ENCODE peak calls at places on chromosomes 3 and 15, in five cellular contexts. One of them, this sample, is unnamed. For H3K27me3, the result is how much of the 10 kb centered on the place peaks cover.

GRCh38 chr3:111338059-111338698 is 203.8 kb upstream of the CD96 start:
- DNase-seq in astrocyte: peak
- DNase-seq in SK-N-SH: peak
- DNase-seq in IMR-90: peak
- DNase-seq in bronchial epithelial cell: peak
- DNase-seq in this sample: peak

GRCh38 chr3:190673157-190673556 is 159.3 kb downstream of the IL1RAP start:
- DNase-seq in astrocyte: peak
- DNase-seq in SK-N-SH: no peak
- DNase-seq in IMR-90: peak
- DNase-seq in bronchial epithelial cell: no peak
- DNase-seq in this sample: no peak

GRCh38 chr15:40914013-40914412 is 15.1 kb upstream of the DLL4 start:
- DNase-seq in astrocyte: no peak
- DNase-seq in SK-N-SH: no peak
- DNase-seq in IMR-90: no peak
- DNase-seq in bronchial epithelial cell: no peak
- DNase-seq in this sample: no peak

GRCh38 chr15:88048759-88049158 is 207.8 kb downstream of the NTRK3 start:
- DNase-seq in astrocyte: no peak
- DNase-seq in SK-N-SH: no peak
- DNase-seq in IMR-90: no peak
- DNase-seq in bronchial epithelial cell: no peak
- DNase-seq in this sample: no peak

GRCh38 chr3:162538906-162539305 is 1042.3 kb downstream of the OTOL1 start:
- DNase-seq in astrocyte: no peak
- DNase-seq in SK-N-SH: no peak
- DNase-seq in IMR-90: peak
- DNase-seq in bronchial epithelial cell: no peak
- DNase-seq in this sample: no peak

GRCh38 chr3:137121704-137122314 is 164.0 kb downstream of the IL20RB start:
- DNase-seq in astrocyte: peak
- DNase-seq in SK-N-SH: peak
- DNase-seq in IMR-90: peak
- DNase-seq in bronchial epithelial cell: peak
- DNase-seq in this sample: peak

GRCh38 chr3:105813710-105814109 is 55.1 kb downstream of the CBLB start:
- DNase-seq in astrocyte: no peak
- DNase-seq in SK-N-SH: no peak
- DNase-seq in IMR-90: no peak
- DNase-seq in bronchial epithelial cell: no peak
- DNase-seq in this sample: no peak

GRCh38 chr3:99532246-99532645 is 106.1 kb upstream of the COL8A1 start:
- DNase-seq in astrocyte: peak
- DNase-seq in SK-N-SH: peak
- DNase-seq in IMR-90: peak
- DNase-seq in bronchial epithelial cell: peak
- DNase-seq in this sample: peak

GRCh38 chr3:38039101-38039898 is at the start of gene DLEC1:
- DNase-seq in astrocyte: peak
- DNase-seq in SK-N-SH: no peak
- DNase-seq in IMR-90: peak
- DNase-seq in bronchial epithelial cell: peak
- DNase-seq in this sample: peak

GRCh38 chr3:115248274-115248673 is 101.2 kb upstream of the ZBTB20 start:
- DNase-seq in astrocyte: peak
- DNase-seq in SK-N-SH: no peak
- DNase-seq in IMR-90: peak
- DNase-seq in bronchial epithelial cell: peak
- DNase-seq in this sample: no peak

GRCh38 chr15:98063311-98063710 is 102.8 kb downstream of the ARRDC4 start:
- DNase-seq in astrocyte: peak
- DNase-seq in SK-N-SH: no peak
- DNase-seq in IMR-90: no peak
- DNase-seq in bronchial epithelial cell: no peak
- DNase-seq in this sample: no peak

GRCh38 chr3:137692803-137693431 is 71.2 kb upstream of the SOX14 start:
- DNase-seq in astrocyte: no peak
- DNase-seq in SK-N-SH: peak
- DNase-seq in IMR-90: no peak
- DNase-seq in bronchial epithelial cell: peak
- DNase-seq in this sample: peak

GRCh38 chr3:129121016-129121791 is 400 bp downstream of the RAB43 start:
- DNase-seq in astrocyte: no peak
- DNase-seq in SK-N-SH: peak
- DNase-seq in IMR-90: peak
- DNase-seq in bronchial epithelial cell: no peak
- DNase-seq in this sample: peak

GRCh38 chr15:56342653-56343052 is 22.6 kb upstream of the TEX9 start:
- DNase-seq in astrocyte: peak
- DNase-seq in SK-N-SH: peak
- DNase-seq in IMR-90: no peak
- DNase-seq in bronchial epithelial cell: peak
- DNase-seq in this sample: no peak

GRCh38 chr3:24299236-24299635 is 195.4 kb downstream of the THRB start:
- DNase-seq in astrocyte: no peak
- DNase-seq in SK-N-SH: no peak
- DNase-seq in IMR-90: no peak
- DNase-seq in bronchial epithelial cell: peak
- DNase-seq in this sample: no peak

GRCh38 chr15:70698991-70699390 is 64.4 kb downstream of the UACA start:
- DNase-seq in astrocyte: peak
- DNase-seq in SK-N-SH: no peak
- DNase-seq in IMR-90: no peak
- DNase-seq in bronchial epithelial cell: no peak
- DNase-seq in this sample: no peak

GRCh38 chr15:70699873-70700272 is 63.5 kb downstream of the UACA start:
- DNase-seq in astrocyte: no peak
- DNase-seq in SK-N-SH: no peak
- DNase-seq in IMR-90: no peak
- DNase-seq in bronchial epithelial cell: no peak
- DNase-seq in this sample: no peak

GRCh38 chr15:70702584-70702983 is 60.8 kb downstream of the UACA start:
- DNase-seq in astrocyte: no peak
- DNase-seq in SK-N-SH: no peak
- DNase-seq in IMR-90: no peak
- DNase-seq in bronchial epithelial cell: no peak
- DNase-seq in this sample: no peak

GRCh38 chr15:70701891-70702568 is 61.3 kb downstream of the UACA start:
- DNase-seq in astrocyte: peak
- DNase-seq in SK-N-SH: no peak
- DNase-seq in IMR-90: peak
- DNase-seq in bronchial epithelial cell: peak
- DNase-seq in this sample: no peak

GRCh38 chr15:70698412-70698811 is 64.9 kb downstream of the UACA start:
- DNase-seq in astrocyte: no peak
- DNase-seq in SK-N-SH: no peak
- DNase-seq in IMR-90: no peak
- DNase-seq in bronchial epithelial cell: no peak
- DNase-seq in this sample: no peak
- H3K4me3 ChIP-seq in astrocyte: no peak
- H3K4me3 ChIP-seq in SK-N-SH: no peak
- H3K4me3 ChIP-seq in IMR-90: no peak
- H3K4me3 ChIP-seq in bronchial epithelial cell: no peak
- H3K4me3 ChIP-seq in this sample: no peak

GRCh38 chr3:62874398-62875102 is 666 bp downstream of the CADPS start:
- DNase-seq in astrocyte: no peak
- DNase-seq in SK-N-SH: peak
- DNase-seq in IMR-90: no peak
- DNase-seq in bronchial epithelial cell: no peak
- DNase-seq in this sample: peak
- H3K27me3 ChIP-seq in astrocyte: under half
- H3K27me3 ChIP-seq in SK-N-SH: under half
- H3K27me3 ChIP-seq in IMR-90: under half
- H3K27me3 ChIP-seq in bronchial epithelial cell: under half
- H3K27me3 ChIP-seq in this sample: under half

GRCh38 chr3:113912551-113913246 is 35.1 kb upstream of the ZDHHC23 start:
- DNase-seq in astrocyte: peak
- DNase-seq in SK-N-SH: peak
- DNase-seq in IMR-90: peak
- DNase-seq in bronchial epithelial cell: peak
- DNase-seq in this sample: peak
- H3K4me3 ChIP-seq in astrocyte: no peak
- H3K4me3 ChIP-seq in SK-N-SH: no peak
- H3K4me3 ChIP-seq in IMR-90: no peak
- H3K4me3 ChIP-seq in bronchial epithelial cell: no peak
- H3K4me3 ChIP-seq in this sample: no peak

GRCh38 chr3:17207019-17207418 is 322.3 kb downstream of the PLCL2 start:
- DNase-seq in astrocyte: no peak
- DNase-seq in SK-N-SH: no peak
- DNase-seq in IMR-90: peak
- DNase-seq in bronchial epithelial cell: no peak
- DNase-seq in this sample: no peak

GRCh38 chr3:17195856-17196604 is 311.3 kb downstream of the PLCL2 start:
- DNase-seq in astrocyte: no peak
- DNase-seq in SK-N-SH: no peak
- DNase-seq in IMR-90: peak
- DNase-seq in bronchial epithelial cell: peak
- DNase-seq in this sample: no peak

GRCh38 chr3:17204049-17204650 is 319.4 kb downstream of the PLCL2 start:
- DNase-seq in astrocyte: no peak
- DNase-seq in SK-N-SH: no peak
- DNase-seq in IMR-90: no peak
- DNase-seq in bronchial epithelial cell: no peak
- DNase-seq in this sample: no peak

DNA sequence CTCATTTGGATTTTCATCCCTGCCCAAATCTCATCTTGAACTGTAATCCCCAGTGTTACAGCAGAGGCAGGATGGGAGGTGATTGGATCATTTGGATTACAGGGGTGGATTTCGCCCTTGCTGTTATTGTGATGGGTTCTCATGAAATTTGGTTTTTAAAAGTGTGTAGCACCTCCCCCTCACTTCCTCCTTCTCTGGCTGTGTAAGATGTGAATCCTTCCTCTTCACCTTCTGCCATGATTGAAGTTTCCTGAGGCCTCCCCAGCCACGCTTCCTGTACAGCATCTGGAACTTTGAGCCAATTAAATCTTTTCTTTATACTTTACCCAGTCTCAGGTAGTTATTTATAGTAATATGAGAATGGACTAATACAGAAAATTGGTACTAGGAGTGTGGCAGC is 316.8 kb downstream of the PLCL2 start:
- DNase-seq in astrocyte: no peak
- DNase-seq in SK-N-SH: no peak
- DNase-seq in IMR-90: no peak
- DNase-seq in bronchial epithelial cell: no peak
- DNase-seq in this sample: no peak
- H3K27me3 ChIP-seq in astrocyte: under half
- H3K27me3 ChIP-seq in SK-N-SH: under half
- H3K27me3 ChIP-seq in IMR-90: under half
- H3K27me3 ChIP-seq in bronchial epithelial cell: under half
- H3K27me3 ChIP-seq in this sample: under half

GRCh38 chr3:36681867-36682266 is 82.5 kb downstream of the DCLK3 start:
- DNase-seq in astrocyte: no peak
- DNase-seq in SK-N-SH: no peak
- DNase-seq in IMR-90: no peak
- DNase-seq in bronchial epithelial cell: no peak
- DNase-seq in this sample: no peak

GRCh38 chr3:36678216-36679013 is 85.9 kb downstream of the DCLK3 start:
- DNase-seq in astrocyte: peak
- DNase-seq in SK-N-SH: no peak
- DNase-seq in IMR-90: peak
- DNase-seq in bronchial epithelial cell: peak
- DNase-seq in this sample: no peak

GRCh38 chr3:36677331-36678007 is 86.9 kb downstream of the DCLK3 start:
- DNase-seq in astrocyte: peak
- DNase-seq in SK-N-SH: no peak
- DNase-seq in IMR-90: peak
- DNase-seq in bronchial epithelial cell: peak
- DNase-seq in this sample: no peak

GRCh38 chr3:36674816-36675215 is 89.5 kb downstream of the DCLK3 start:
- DNase-seq in astrocyte: no peak
- DNase-seq in SK-N-SH: no peak
- DNase-seq in IMR-90: no peak
- DNase-seq in bronchial epithelial cell: no peak
- DNase-seq in this sample: no peak

DNA sequence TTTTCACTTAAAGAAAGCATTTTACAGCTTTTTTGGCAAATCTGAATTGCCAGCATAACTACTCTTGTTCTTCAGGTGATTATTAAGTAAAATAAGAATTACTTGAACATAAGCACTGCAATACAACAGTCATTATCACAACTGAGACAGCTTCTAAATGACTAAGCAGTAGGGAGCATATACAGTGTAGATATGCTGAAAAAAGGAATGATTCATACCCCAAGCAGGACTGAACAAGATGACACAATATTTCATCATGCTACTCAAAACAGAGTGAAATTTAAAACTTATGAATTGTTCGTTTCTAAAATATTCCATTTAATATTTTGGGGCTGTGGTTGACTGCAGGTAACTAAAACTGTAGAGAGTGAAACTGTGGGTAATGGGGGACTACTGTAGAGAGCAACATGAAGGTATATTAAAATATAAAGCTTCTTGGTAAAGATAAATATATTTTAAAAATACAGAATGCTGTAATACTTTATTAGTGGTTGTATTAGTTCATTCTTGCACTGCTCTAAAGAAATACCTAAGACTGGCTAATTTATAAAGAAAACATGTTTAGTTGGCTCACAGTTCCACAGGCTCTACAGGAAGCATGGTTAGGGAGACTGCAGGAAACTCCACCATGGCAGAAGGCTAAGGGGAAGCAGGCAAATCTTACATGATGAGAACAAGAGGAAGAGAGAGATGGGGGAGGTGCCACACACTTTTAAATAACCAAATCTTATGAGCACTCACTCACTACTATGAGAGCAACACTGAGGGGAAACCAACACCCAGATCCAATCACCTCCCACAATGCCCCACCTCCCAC is 84.8 kb downstream of the DCLK3 start:
- DNase-seq in astrocyte: peak
- DNase-seq in SK-N-SH: no peak
- DNase-seq in IMR-90: peak
- DNase-seq in bronchial epithelial cell: peak
- DNase-seq in this sample: no peak
- H3K4me3 ChIP-seq in astrocyte: peak
- H3K4me3 ChIP-seq in SK-N-SH: no peak
- H3K4me3 ChIP-seq in IMR-90: no peak
- H3K4me3 ChIP-seq in bronchial epithelial cell: no peak
- H3K4me3 ChIP-seq in this sample: no peak